ENCODE peak calls at places on chromosomes 5 and 9, in six cellular contexts. Z is GM23338, I is brain microvascular endothelial cell, R is astrocyte, S is MM.1S, C is WTC11. A is an unnamed sample.
A peak's percentile ranks its signal among the peaks of the same experiment; 100 is the strongest.

GRCh38 chr5:83726912-83727311 is 6.3 kb upstream of the HAPLN1 start:
- DNase-seq in Z (no peak), I (peak; percentile 25), R (peak; percentile 86), S (no peak), C (no peak), A (no peak)

GRCh38 chr9:92504881-92505280 is 22.6 kb upstream of the ASPN start:
- DNase-seq in Z (no peak), I (no peak), R (peak; percentile 88), S (no peak), C (no peak), A (no peak)

GRCh38 chr5:104189909-104190308 is 627.3 kb upstream of the NUDT12 start:
- DNase-seq in Z (no peak), I (peak; percentile 67), R (peak; percentile 86), S (peak; percentile 32), C (no peak), A (no peak)

GRCh38 chr9:82797539-82797938 is 265.4 kb downstream of the RASEF start:
- DNase-seq in Z (no peak), I (no peak), R (no peak), S (no peak), C (no peak), A (no peak)

GRCh38 chr5:41182666-41183065 is 30.7 kb downstream of the C6 start:
- DNase-seq in Z (no peak), I (no peak), R (peak; percentile 29), S (no peak), C (no peak), A (no peak)

GRCh38 chr9:126225611-126226609 is 100.7 kb upstream of the MVB12B start:
- DNase-seq in Z (no peak), I (no peak), R (no peak), S (no peak), C (no peak), A (no peak)

GRCh38 chr5:95022967-95023695 is 261.8 kb downstream of the MCTP1 start:
- DNase-seq in Z (no peak), I (peak; percentile 5), R (no peak), S (peak; percentile 57), C (no peak), A (no peak)

GRCh38 chr5:132470596-132470995 is 20.0 kb downstream of the IRF1 start:
- DNase-seq in Z (no peak), I (no peak), R (no peak), S (no peak), C (no peak), A (no peak)

GRCh38 chr9:33445941-33446506 is 1.4 kb downstream of the AQP3 start:
- DNase-seq in Z (no peak), I (no peak), R (no peak), S (no peak), C (no peak), A (no peak)

GRCh38 chr9:14710804-14711203 is 11.7 kb downstream of the CER1 start:
- DNase-seq in Z (no peak), I (peak; percentile 73), R (peak; percentile 42), S (no peak), C (no peak), A (no peak)

DNA sequence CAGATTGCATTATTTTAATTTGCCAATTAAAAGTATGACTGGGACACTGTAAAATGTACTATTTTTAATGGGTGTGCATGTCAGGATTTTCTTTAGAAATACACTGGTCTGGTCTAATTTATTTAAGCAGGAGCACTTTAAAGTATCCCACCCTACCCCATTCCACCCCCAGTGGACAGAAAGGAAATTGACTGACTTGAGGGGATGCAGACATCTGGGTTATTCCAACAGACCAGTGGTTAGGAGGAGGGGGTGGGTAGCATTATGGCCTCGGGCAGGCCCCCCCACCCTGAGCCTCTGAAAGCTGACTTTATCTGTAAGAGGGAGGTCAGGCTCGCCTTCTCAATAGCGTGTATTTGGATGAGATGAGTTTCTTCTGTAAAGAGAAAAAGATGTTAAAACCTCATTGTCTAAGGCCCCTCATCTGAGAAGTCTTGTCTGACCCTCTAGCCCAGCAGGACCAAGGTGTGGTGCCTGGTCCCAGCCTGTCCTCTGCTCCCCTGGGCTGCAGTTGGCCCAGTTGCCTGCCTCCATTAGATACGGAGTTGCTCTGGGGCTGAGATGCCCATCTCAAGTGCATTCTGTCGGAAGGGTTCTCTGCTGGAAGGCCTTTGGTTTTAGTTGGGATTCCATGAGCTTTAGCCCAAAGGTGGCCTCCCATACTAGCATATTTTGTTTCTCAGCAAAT is 4.4 kb downstream of the HNRNPAB start:
- DNase-seq in Z (peak; percentile 52), I (no peak), R (no peak), S (no peak), C (peak; percentile 9), A (no peak)
- TF ChIP-seq CTCF in Z (no peak), I (peak; percentile 51), R (no peak), S (peak; percentile 18), C (no peak), A (no peak)

DNA sequence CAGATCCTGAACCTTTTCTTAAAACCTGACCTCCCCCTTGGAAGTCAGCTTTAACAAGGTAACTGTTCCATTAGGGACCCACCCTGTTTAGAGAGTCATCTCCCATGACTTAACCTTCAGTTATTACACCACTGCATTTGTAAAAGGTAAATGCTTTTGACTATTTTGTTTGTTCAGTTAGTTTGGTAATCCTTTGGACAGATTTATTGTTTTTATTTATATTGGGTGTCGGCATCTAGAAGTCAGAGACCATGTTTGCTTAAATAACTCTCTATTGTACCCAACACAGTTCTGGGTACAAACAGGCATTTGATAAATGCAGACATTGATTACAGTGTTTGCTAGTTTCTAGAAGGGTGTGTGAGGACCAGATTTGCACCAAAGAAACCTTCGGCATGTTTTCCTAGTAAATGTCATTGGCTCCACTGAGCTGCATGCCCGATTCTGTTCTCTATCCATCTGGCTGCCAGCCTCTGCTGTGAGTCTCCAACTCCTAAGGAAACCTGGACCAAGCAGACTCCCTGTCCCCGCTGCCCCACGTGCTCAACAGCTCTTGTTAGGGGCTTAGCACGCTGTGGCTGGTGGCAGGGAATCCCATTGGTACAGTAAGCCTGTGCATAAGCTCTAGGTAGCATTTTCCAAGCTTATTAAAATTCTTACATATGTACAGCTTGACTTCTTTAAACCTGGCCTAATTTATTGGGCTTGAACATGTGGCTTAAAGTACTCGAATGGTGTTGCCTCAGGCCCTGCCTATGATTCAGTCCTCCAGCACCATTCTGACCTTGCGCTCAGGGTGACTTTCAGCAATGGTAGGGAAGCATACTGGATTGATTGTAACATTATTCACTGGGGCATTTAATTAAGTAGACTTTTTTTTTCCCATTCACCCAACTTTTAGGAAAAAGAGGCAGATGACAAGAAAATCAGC is 6.6 kb downstream of the PCBD2 start:
- DNase-seq in Z (no peak), I (no peak), R (no peak), S (no peak), C (no peak), A (no peak)
- TF ChIP-seq CTCF in Z (no peak), I (no peak), R (no peak), S (no peak), C (no peak), A (no peak)

GRCh38 chr9:131649646-131650045 is 90.2 kb downstream of the RAPGEF1 start:
- DNase-seq in Z (no peak), I (no peak), R (no peak), S (no peak), C (no peak), A (no peak)

GRCh38 chr9:131650254-131650653 is 89.6 kb downstream of the RAPGEF1 start:
- DNase-seq in Z (no peak), I (no peak), R (peak; percentile 13), S (no peak), C (no peak), A (no peak)

GRCh38 chr9:131654857-131655577 is 84.9 kb downstream of the RAPGEF1 start:
- DNase-seq in Z (no peak), I (no peak), R (no peak), S (peak; percentile 95), C (no peak), A (no peak)

GRCh38 chr9:131651160-131651559 is 88.7 kb downstream of the RAPGEF1 start:
- DNase-seq in Z (no peak), I (no peak), R (no peak), S (no peak), C (no peak), A (no peak)

DNA sequence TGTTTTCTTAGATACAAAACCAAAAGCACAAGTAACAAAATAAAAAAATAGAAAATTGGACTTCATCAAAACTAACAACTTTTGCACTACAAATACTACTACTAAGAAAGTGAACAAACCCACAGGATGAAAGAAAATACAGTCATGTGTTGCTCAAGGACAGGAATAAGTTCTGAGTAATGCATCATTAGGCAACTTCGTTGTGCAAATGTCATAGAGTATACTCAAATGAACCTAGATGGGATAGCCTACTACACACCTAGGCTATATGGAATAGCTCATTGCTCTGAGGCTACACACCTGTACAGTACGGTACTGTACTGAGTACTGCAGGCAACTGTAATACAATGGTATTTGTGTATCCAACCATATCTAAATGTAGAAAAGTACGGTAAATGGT is 88.3 kb downstream of the RAPGEF1 start:
- DNase-seq in Z (no peak), I (no peak), R (peak; percentile 31), S (no peak), C (no peak), A (no peak)
- TF ChIP-seq CTCF in Z (no peak), I (no peak), R (no peak), S (no peak), C (no peak), A (no peak)

GRCh38 chr5:6858419-6858818 is 145.2 kb downstream of the TENT4A start:
- DNase-seq in Z (no peak), I (no peak), R (no peak), S (no peak), C (no peak), A (no peak)
- TF ChIP-seq CTCF in Z (no peak), I (no peak), R (no peak), S (no peak), C (no peak), A (no peak)

A was measured in GM10248.